ENCODE peak calls at places on chromosomes 11 and 22, in seven cellular contexts. K is H9, Q is IMR-90, H is H1, W is neuronal stem cell, P is mesenchymal stem cell, C is trophoblast cell. S is an unnamed sample.

GRCh38 chr22:28983190-28983589 is 78.4 kb downstream of the C22orf31 start:
- DNase-seq in K (no peak), Q (no peak), H (no peak), W (no peak), P (no peak), C (peak), S (no peak)

GRCh38 chr11:46635557-46636139 is 18.3 kb downstream of the ATG13 start:
- DNase-seq in K (no peak), Q (no peak), H (no peak), W (no peak), P (no peak), C (no peak), S (no peak)

GRCh38 chr11:76410771-76411423 is 29.8 kb downstream of the GVQW3 start:
- DNase-seq in K (no peak), Q (no peak), H (no peak), W (no peak), P (no peak), C (no peak), S (no peak)

GRCh38 chr11:123076484-123076883 is 14.5 kb upstream of the HSPA8 start:
- DNase-seq in K (no peak), Q (no peak), H (no peak), W (no peak), P (no peak), C (no peak), S (no peak)

GRCh38 chr11:132312616-132313210 is 942.3 kb downstream of the NTM start:
- DNase-seq in K (peak), Q (peak), H (peak), W (peak), P (peak), C (no peak), S (peak)

GRCh38 chr11:27532652-27533325 is 26.2 kb upstream of the LIN7C start:
- DNase-seq in K (no peak), Q (peak), H (no peak), W (no peak), P (no peak), C (no peak), S (no peak)

GRCh38 chr22:20866716-20867115 is 7.9 kb downstream of the SNAP29 start:
- DNase-seq in K (no peak), Q (peak), H (no peak), W (no peak), P (no peak), C (no peak), S (no peak)

GRCh38 chr11:67466962-67467771 is 1.9 kb downstream of the TMEM134 start:
- DNase-seq in K (no peak), Q (no peak), H (no peak), W (no peak), P (no peak), C (no peak), S (no peak)

GRCh38 chr22:46133588-46133855 is 16.8 kb upstream of the PPARA start:
- DNase-seq in K (no peak), Q (no peak), H (no peak), W (no peak), P (no peak), C (no peak), S (no peak)

GRCh38 chr22:33888821-33889220 is 31.5 kb downstream of the LARGE1 start:
- DNase-seq in K (no peak), Q (no peak), H (no peak), W (no peak), P (no peak), C (no peak), S (no peak)
- H2AK5ac ChIP-seq in K (no peak), Q (no peak), H (no peak), W (no peak), P (no peak), C (no peak), S (no peak)

GRCh38 chr11:8234425-8234821 is 29.3 kb downstream of the LMO1 start:
- DNase-seq in K (peak), Q (no peak), H (no peak), W (no peak), P (no peak), C (no peak), S (peak)

GRCh38 chr11:8233691-8234424 is 29.8 kb downstream of the LMO1 start:
- DNase-seq in K (no peak), Q (peak), H (no peak), W (no peak), P (peak), C (peak), S (peak)

GRCh38 chr11:8232849-8233606 is 30.6 kb downstream of the LMO1 start:
- DNase-seq in K (no peak), Q (no peak), H (no peak), W (no peak), P (no peak), C (no peak), S (no peak)

GRCh38 chr11:8235925-8236324 is 27.8 kb downstream of the LMO1 start:
- DNase-seq in K (no peak), Q (no peak), H (no peak), W (no peak), P (no peak), C (no peak), S (no peak)

DNA sequence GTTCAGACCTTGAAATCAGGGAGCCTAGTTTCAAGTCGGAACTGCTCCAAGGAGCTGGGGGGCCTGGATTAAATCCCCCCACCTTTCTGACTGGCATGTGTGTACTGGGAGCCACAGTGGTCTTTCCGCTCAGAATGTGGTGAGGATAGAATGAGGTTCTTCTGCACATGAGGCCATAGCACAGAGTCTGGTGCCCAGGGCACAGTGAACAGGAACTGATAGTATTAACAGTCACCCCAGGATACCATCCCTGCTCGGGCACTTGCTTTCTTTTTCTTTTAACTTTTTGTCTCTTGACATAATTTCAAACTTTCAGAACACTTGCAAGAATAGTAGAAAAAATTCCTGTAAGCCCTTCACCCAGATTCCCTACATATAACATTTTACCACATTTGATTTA is 28.8 kb downstream of the LMO1 start:
- DNase-seq in K (no peak), Q (no peak), H (no peak), W (no peak), P (no peak), C (no peak), S (no peak)
- H3K4ac ChIP-seq in K (no peak), Q (no peak), H (no peak), W (no peak), P (no peak), C (peak), S (no peak)

DNA sequence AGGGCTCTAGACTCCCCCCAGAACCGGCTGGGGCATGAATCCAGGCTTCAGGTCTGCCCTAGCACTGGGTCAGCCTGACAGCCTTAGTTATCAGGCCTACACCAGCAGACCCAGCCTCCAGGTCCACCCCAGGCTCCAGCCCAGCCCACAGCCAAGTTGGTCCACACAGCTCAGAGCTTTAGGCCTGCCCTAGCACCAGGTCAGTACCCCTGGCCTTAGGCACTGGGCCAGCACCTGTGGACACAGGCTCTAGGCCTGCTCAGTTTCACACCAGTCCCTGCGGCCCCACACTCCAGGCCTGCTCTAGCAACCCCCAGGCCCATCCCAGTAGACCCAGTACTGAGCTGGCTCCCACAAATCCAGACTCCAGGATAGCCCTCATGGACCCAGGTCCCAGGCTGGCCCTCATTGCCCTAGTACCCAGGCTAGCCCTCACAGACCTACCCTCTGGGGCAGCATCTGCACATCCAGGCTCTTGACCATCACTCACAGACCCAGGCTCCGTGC is 52.7 kb downstream of the CLPB start:
- DNase-seq in K (no peak), Q (no peak), H (no peak), W (no peak), P (no peak), C (no peak), S (no peak)
- H4K8ac ChIP-seq in K (no peak), Q (no peak), H (no peak), W (no peak), P (no peak), C (no peak), S (no peak)

GRCh38 chr22:25895678-25896077 is 153.7 kb downstream of the MYO18B start:
- DNase-seq in K (no peak), Q (no peak), H (no peak), W (no peak), P (no peak), C (no peak), S (no peak)

GRCh38 chr22:25896098-25896497 is 154.1 kb downstream of the MYO18B start:
- DNase-seq in K (no peak), Q (no peak), H (no peak), W (no peak), P (no peak), C (no peak), S (peak)

GRCh38 chr22:25896592-25896991 is 154.6 kb downstream of the MYO18B start:
- DNase-seq in K (no peak), Q (no peak), H (no peak), W (no peak), P (no peak), C (no peak), S (no peak)

GRCh38 chr22:25890651-25891050 is 148.7 kb downstream of the MYO18B start:
- DNase-seq in K (no peak), Q (no peak), H (no peak), W (no peak), P (no peak), C (no peak), S (no peak)

DNA sequence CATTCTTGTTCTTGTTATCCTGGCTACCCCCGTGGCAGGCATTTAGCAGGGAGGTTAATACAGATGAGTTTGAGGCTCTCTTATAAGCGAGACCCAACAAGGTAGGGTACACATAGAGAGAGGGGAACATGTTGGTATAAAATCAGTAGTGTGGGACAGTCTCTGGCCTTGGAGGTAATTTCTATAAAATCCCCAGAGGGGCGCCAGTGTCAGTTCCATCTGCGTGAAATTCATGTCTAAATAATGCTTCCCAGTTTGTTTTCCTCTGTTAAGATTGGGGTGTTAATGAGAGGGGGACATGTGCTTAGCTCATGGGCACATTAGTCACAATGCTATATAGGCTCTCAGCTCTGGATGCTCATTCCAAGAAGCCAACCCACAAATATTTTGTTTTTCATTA is 150.7 kb downstream of the MYO18B start:
- DNase-seq in K (no peak), Q (no peak), H (no peak), W (no peak), P (no peak), C (no peak), S (no peak)
- H2AK5ac ChIP-seq in K (no peak), Q (no peak), H (no peak), W (no peak), P (no peak), C (no peak), S (no peak)

DNA sequence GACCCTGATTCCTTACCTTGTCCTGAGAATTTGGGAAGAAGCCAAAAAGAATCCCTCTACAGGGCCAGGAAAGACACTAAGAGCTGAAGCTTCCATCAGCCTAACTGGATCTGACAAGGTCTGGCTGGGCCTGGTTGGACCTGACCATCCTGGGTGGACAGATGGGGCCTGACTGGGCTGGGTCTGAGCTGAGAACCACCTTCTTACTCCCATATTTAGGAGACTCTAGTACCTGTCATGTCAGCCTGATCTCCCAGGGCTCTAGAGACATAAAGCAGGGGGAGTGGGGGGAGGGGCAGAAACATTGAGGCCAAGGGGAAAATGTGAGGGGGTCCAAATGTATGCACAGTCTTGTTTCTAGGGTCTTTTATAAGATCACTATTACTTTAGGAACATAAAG is 129.9 kb downstream of the BUD13 start:
- DNase-seq in K (no peak), Q (no peak), H (no peak), W (no peak), P (no peak), C (no peak), S (no peak)
- H3K4ac ChIP-seq in K (no peak), Q (no peak), H (no peak), W (no peak), P (no peak), C (no peak), S (no peak)

DNA sequence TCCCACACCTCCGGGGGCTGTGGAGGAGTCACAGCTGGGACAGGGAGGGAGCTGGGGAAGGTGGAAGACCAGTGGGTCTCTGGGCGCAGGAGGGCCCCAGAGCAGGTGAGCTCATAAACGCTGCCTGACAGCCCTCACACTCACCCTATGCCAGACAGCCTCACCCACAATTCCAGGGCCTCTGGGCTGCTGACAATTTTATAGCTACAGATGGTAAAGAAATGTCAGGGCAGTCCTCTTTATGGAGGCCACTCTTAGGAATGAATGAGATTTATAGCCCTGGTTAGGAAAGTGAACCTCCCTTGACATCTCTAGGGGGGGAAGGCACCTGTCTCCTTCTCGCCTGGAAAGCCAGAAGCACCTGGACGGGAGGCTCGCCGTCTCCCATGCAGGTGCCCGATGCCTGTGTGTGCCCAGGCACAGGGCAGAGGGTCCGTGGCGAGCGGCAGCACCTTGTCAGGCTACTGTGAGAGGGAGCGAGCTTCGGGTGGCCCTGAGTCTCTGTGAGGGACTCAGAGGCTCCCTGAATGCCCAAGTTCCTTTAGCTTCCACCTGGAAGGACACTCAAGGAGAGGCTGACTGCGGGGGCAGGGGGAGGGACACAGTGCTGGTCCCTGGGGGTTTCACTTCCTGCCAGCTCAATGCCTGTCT is 39.9 kb downstream of the IGSF9B start:
- DNase-seq in K (no peak), Q (no peak), H (no peak), W (no peak), P (no peak), C (no peak), S (no peak)
- H4K8ac ChIP-seq in K (no peak), Q (no peak), H (no peak), W (no peak), P (no peak), C (no peak), S (no peak)

DNA sequence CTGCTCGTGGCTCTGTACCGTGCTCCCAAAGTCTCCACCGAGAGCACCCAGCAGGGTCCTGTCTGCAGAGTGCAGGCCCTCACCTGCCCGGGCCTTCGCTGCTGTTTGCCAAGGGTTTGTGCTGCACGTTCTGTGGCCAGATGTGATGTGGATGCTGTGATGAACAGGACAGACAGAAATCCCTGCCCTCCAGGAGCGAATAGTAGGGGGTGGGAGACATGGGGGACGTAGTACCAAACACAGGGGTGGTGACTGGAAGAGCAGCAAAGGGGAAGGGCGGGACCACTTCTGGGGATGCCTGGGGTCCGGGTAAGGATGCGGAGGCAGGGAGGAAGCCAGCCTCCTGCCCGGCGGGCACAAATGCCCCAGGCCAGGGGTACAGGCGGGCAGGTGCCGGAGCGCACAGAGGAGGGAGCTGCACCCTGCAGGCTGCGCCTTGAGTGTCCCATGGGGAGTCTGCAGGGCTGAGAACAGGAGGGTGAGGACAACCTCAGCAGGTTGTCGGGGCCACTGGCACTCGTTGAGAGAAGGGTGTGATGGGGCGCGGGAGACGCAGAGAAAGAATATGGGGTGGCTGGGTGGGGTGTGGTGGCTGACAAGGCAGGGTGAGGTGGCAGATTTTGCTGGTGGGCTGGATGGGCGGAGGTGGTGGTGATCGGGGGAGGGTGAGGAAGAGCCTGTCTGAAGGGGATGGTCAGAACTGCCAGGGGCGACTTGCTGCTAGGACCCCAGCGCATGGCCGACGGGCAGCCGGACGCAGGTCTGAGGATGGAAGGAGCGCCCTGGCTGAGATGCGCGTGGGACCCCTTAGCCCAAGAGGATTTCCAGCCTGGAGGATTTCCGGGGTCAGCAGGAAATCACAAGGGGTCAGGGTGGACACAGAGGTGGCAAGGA is 16.3 kb upstream of the CTSD start:
- DNase-seq in K (peak), Q (no peak), H (no peak), W (no peak), P (no peak), C (no peak), S (no peak)
- H2AK5ac ChIP-seq in K (no peak), Q (no peak), H (no peak), W (peak), P (no peak), C (no peak), S (no peak)

DNA sequence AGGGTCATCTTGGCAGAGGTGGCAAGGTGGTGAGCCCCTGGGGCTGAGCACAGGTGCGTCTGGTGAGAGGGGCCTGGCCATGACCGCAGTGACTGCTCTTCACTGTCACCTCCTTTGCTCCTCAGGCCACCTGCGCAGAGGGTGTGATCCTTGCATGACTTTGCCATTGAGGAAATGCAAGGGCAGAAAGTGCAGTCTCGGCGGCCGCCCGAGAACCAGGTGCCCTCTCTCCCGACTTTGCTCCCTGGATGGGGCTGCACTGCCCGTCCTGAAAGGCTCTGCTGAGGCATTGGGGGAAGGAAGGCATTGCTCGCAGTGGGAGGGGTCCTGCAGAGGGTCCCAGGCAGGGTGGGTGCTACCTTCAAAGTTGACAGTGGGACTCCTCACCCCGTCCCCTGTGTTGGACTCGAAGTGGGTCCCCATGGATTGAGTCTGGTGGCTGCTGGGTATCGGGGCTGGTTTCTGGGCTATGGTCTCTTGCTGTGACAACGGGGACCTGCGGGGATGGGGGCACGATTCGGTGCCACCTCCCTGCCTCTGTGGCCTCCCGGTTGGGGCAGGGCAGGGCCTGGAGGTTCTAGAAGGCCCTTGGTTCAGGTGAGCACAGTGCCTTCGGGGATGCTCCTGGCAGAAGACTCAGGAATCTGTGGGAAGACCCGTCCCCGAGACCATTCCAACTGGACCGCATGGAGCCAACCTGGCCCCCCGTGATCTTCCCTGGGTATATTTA is 1239.4 kb downstream of the BRD1 start:
- DNase-seq in K (no peak), Q (no peak), H (no peak), W (no peak), P (no peak), C (no peak), S (no peak)
- H3K4ac ChIP-seq in K (no peak), Q (no peak), H (no peak), W (no peak), P (no peak), C (no peak), S (no peak)

GRCh38 chr11:44959064-44959463 is 8.4 kb upstream of the TP53I11 start:
- DNase-seq in K (no peak), Q (no peak), H (no peak), W (no peak), P (no peak), C (no peak), S (no peak)
- H4K8ac ChIP-seq in K (no peak), Q (no peak), H (no peak), W (no peak), P (no peak), C (no peak), S (no peak)

GRCh38 chr11:16169946-16170345 is 186.4 kb downstream of the SOX6 start:
- DNase-seq in K (no peak), Q (no peak), H (no peak), W (no peak), P (no peak), C (no peak), S (peak)

GRCh38 chr11:16167706-16168487 is 188.4 kb downstream of the SOX6 start:
- DNase-seq in K (no peak), Q (peak), H (no peak), W (no peak), P (peak), C (no peak), S (no peak)

GRCh38 chr11:16169541-16169940 is 186.8 kb downstream of the SOX6 start:
- DNase-seq in K (no peak), Q (peak), H (no peak), W (no peak), P (no peak), C (peak), S (peak)

GRCh38 chr11:16171882-16172281 is 184.5 kb downstream of the SOX6 start:
- DNase-seq in K (no peak), Q (no peak), H (no peak), W (no peak), P (no peak), C (no peak), S (no peak)

GRCh38 chr11:16170448-16170847 is 185.9 kb downstream of the SOX6 start:
- DNase-seq in K (no peak), Q (no peak), H (no peak), W (no peak), P (no peak), C (no peak), S (no peak)
- H2AK5ac ChIP-seq in K (no peak), Q (peak), H (no peak), W (no peak), P (no peak), C (no peak), S (no peak)